ENCODE peak calls at places on chromosomes 12 and 14, in ten cellular contexts. Y is breast epithelium; C is CD8-positive, alpha-beta memory T cell; S is IMR-90; Q is CD4-positive, CD25-positive, alpha-beta regulatory T cell; A is NB4; H is OCI-LY7; X is body of pancreas; L is heart right ventricle; K is Peyer's patch. D is an unnamed sample.

GRCh38 chr12:18868673-18869072 is 130.8 kb downstream of the CAPZA3 start:
- DNase-seq in A (no peak), X (no peak), K (no peak), L (no peak), H (no peak), Y (no peak), Q (no peak), S (peak), C (no peak), D (no peak)

GRCh38 chr12:93547778-93548177 is 24.7 kb upstream of the SOCS2 start:
- DNase-seq in L (no peak), C (no peak), A (no peak), S (no peak), H (no peak), Q (no peak), K (no peak), Y (no peak), X (no peak), D (no peak)

GRCh38 chr12:21248679-21249078 is 86.0 kb downstream of the SLCO1A2 start:
- DNase-seq in H (peak), A (peak), K (no peak), X (no peak), L (no peak), Q (peak), S (no peak), C (no peak), Y (no peak), D (no peak)

GRCh38 chr14:68464716-68465115 is 328.2 kb downstream of the ZFP36L1 start:
- DNase-seq in H (no peak), K (no peak), S (peak), Q (no peak), A (no peak), Y (no peak), X (no peak), L (no peak), C (no peak), D (no peak)

GRCh38 chr14:63474844-63475243 is 68.3 kb downstream of the PPP2R5E start:
- DNase-seq in Q (no peak), Y (no peak), X (no peak), S (no peak), A (no peak), H (no peak), K (no peak), C (no peak), L (no peak), D (no peak)

GRCh38 chr12:41202051-41202450 is 13.9 kb downstream of the PDZRN4 start:
- DNase-seq in C (no peak), Q (no peak), A (no peak), S (no peak), L (no peak), X (no peak), H (no peak), Y (no peak), K (no peak), D (no peak)

GRCh38 chr12:116187158-116187511 is 90.4 kb downstream of the MED13L start:
- DNase-seq in H (no peak), C (no peak), S (no peak), A (peak), Q (no peak), K (no peak), X (no peak), Y (no peak), L (no peak), D (no peak)

GRCh38 chr12:68521848-68522502 is 88.7 kb upstream of the RAP1B start:
- DNase-seq in A (no peak), Q (no peak), C (no peak), L (no peak), X (no peak), K (no peak), H (no peak), Y (no peak), S (no peak), D (no peak)

GRCh38 chr14:91293281-91293680 is 48.8 kb upstream of the GPR68 start:
- DNase-seq in C (no peak), A (peak), Y (no peak), X (no peak), L (no peak), S (no peak), H (no peak), Q (no peak), K (no peak), D (no peak)

GRCh38 chr12:95705143-95705542 is 85.4 kb downstream of the NTN4 start:
- DNase-seq in A (no peak), Q (no peak), Y (no peak), C (no peak), L (no peak), H (no peak), K (no peak), S (no peak), X (no peak), D (no peak)

GRCh38 chr14:31425905-31426304 is 5.6 kb upstream of the HEATR5A start:
- DNase-seq in Y (no peak), A (no peak), K (no peak), C (no peak), S (no peak), X (no peak), H (no peak), L (no peak), Q (no peak), D (no peak)

GRCh38 chr12:52278530-52278929 is 4.1 kb downstream of the KRT86 start:
- DNase-seq in K (no peak), X (no peak), H (no peak), Y (peak), S (no peak), C (no peak), Q (no peak), A (no peak), L (no peak), D (no peak)

GRCh38 chr12:114678028-114678427 is 5.9 kb downstream of the TBX3 start:
- DNase-seq in S (no peak), H (no peak), L (no peak), K (no peak), Y (no peak), C (no peak), Q (no peak), A (no peak), X (no peak), D (no peak)

GRCh38 chr12:75750950-75751349 is 239.5 kb upstream of the KRR1 start:
- DNase-seq in X (no peak), H (no peak), L (no peak), C (no peak), K (no peak), S (peak), Y (no peak), Q (no peak), A (no peak), D (no peak)

GRCh38 chr12:123998344-123998941 is 25.4 kb downstream of the ZNF664 start:
- DNase-seq in Q (no peak), S (peak), K (no peak), C (no peak), Y (no peak), L (no peak), A (no peak), X (no peak), H (no peak), D (no peak)

GRCh38 chr12:80201908-80202307 is 102.6 kb downstream of the OTOGL start:
- DNase-seq in Y (no peak), A (no peak), H (no peak), C (no peak), Q (no peak), K (no peak), X (no peak), L (no peak), S (no peak), D (no peak)

GRCh38 chr12:91104812-91105466 is 6.4 kb downstream of the LUM start:
- DNase-seq in K (no peak), Q (no peak), A (no peak), S (no peak), C (no peak), H (no peak), Y (no peak), X (no peak), L (no peak), D (no peak)

GRCh38 chr12:101713059-101713682 is 15.7 kb downstream of the CHPT1 start:
- DNase-seq in S (no peak), Y (peak), X (no peak), L (no peak), A (no peak), Q (no peak), C (no peak), H (no peak), K (no peak), D (no peak)

GRCh38 chr14:102092806-102093205 is 6.0 kb upstream of the HSP90AA1 start:
- DNase-seq in S (no peak), C (no peak), L (no peak), X (no peak), Y (no peak), K (no peak), H (no peak), A (no peak), Q (no peak), D (no peak)

GRCh38 chr12:74490390-74491064 is 47.1 kb upstream of the ATXN7L3B start:
- DNase-seq in L (no peak), X (no peak), A (peak), C (no peak), Y (no peak), Q (peak), K (no peak), S (no peak), H (no peak), D (no peak)

GRCh38 chr12:599756-600155 is 63.5 kb downstream of the NINJ2 start:
- DNase-seq in K (no peak), A (no peak), X (no peak), S (no peak), L (no peak), Y (peak), C (no peak), H (no peak), Q (no peak), D (no peak)

GRCh38 chr12:28023156-28023887 is 50.8 kb upstream of the PTHLH start:
- DNase-seq in Q (no peak), A (peak), L (no peak), H (no peak), X (no peak), S (peak), Y (no peak), K (no peak), C (no peak), D (no peak)

GRCh38 chr12:132367401-132367851 is 38.0 kb upstream of the GALNT9 start:
- DNase-seq in L (no peak), C (peak), Q (no peak), Y (no peak), S (no peak), K (no peak), A (peak), H (no peak), X (peak), D (peak)

GRCh38 chr14:103207038-103207403 is 83.8 kb downstream of the TNFAIP2 start:
- DNase-seq in H (no peak), K (peak), S (no peak), A (no peak), L (peak), Y (peak), C (no peak), X (peak), Q (no peak), D (peak)
- H3K4me3 ChIP-seq in H (no peak), K (peak), S (peak), A (no peak), L (peak), Y (peak), C (no peak), X (no peak), Q (no peak), D (peak)

GRCh38 chr12:54024581-54024980 is 3.7 kb upstream of the HOXC6 start:
- DNase-seq in X (no peak), H (no peak), Y (no peak), C (no peak), S (no peak), Q (no peak), A (no peak), L (no peak), K (no peak), D (no peak)
- H3K4me3 ChIP-seq in X (no peak), H (no peak), Y (peak), C (no peak), S (no peak), Q (no peak), A (no peak), L (no peak), K (peak), D (peak)

DNA sequence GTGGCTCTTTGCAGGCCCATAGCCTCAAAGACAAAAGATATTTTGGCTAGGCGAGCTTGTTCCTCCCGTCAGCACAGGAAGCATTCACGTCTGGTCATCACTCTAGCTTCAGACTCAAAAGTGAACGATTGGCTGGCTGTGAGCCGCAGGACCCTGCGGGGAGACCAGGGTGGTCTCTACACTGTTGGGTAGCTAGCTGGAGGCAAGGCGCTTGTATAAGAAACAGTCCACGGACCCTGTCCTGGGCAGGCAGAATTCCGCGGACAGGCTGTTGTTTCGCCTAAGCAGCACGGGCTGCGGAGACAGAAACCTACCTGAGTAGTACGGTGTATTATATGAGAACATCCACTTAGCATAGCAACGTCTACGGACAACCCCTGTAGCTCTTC is 29.6 kb downstream of the WBP11 start:
- DNase-seq in C (no peak), L (no peak), H (peak), K (peak), A (no peak), Y (no peak), X (no peak), Q (no peak), S (no peak), D (peak)
- H3K4me3 ChIP-seq in C (peak), L (peak), H (peak), K (peak), A (peak), Y (peak), X (no peak), Q (peak), S (peak), D (peak)

GRCh38 chr14:89308232-89308959 is 108.6 kb downstream of the FOXN3 start:
- DNase-seq in L (no peak), A (peak), S (peak), K (no peak), Y (no peak), X (no peak), H (peak), C (no peak), Q (no peak), D (no peak)
- H3K4me3 ChIP-seq in L (no peak), A (no peak), S (no peak), K (no peak), Y (no peak), X (no peak), H (peak), C (no peak), Q (no peak), D (no peak)

DNA sequence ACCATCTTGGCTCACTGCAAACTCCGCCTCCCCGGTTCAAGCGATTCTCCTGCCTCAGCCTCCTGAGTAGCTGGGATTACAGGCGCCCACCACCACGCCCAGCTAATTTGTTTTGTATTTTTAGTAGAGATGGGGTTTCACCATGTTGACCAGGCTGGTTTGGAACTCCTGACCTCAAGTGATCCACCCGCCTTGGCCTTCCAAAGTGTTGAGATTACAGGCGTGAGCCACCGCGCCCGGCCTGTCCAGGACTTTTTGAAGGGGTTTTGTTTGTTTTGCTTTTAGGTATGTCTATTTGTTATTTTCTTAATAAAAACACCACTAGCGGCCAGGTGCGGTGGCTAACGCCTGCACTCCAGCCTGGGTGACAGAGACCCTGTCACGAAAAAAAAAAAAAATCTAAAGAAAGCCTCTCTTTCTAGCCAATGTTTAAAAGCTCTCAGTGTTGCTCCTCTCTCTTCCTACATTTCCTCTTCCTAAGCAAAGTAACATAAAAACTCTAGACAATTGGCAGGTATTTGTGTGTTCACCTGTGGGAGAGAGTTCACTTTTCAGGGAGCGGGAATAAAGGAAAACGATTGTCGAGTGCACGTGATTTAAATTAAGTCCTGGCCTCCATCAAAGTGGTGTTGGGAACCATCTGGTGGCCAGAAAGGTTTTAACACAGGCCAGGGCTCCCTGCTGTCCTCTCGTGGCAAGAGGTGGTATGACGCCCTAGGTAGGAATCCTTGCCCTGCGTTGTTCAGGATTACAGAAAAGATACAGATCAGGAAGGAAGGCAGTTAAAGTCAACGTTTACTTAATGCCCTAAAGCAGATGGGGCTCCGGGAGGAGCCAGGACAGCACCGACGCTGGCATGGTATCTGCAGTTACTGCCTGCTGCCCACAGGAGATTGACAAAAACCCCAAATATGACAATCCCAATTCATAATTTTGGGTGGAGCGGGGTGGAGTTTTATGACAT is 36.2 kb upstream of the ATP23 start:
- DNase-seq in S (peak), K (peak), A (peak), Y (peak), X (peak), H (peak), C (peak), Q (peak), L (peak), D (peak)
- H3K4me3 ChIP-seq in S (no peak), K (no peak), A (no peak), Y (no peak), X (no peak), H (no peak), C (no peak), Q (peak), L (peak), D (no peak)

GRCh38 chr12:25025260-25025659 is 76.4 kb upstream of the BCAT1 start:
- DNase-seq in S (no peak), X (no peak), K (no peak), A (no peak), Q (no peak), L (no peak), Y (no peak), C (no peak), H (peak), D (no peak)
- H3K4me3 ChIP-seq in S (no peak), X (no peak), K (no peak), A (no peak), Q (no peak), L (no peak), Y (no peak), C (no peak), H (peak), D (no peak)

GRCh38 chr14:33941727-33942126 is 9.1 kb downstream of the EGLN3 start:
- DNase-seq in S (no peak), A (no peak), X (no peak), Y (no peak), Q (no peak), H (no peak), K (no peak), L (no peak), C (no peak), D (no peak)

GRCh38 chr14:33934938-33935337 is 15.9 kb downstream of the EGLN3 start:
- DNase-seq in S (no peak), K (no peak), Y (no peak), C (no peak), L (no peak), Q (no peak), X (no peak), A (no peak), H (no peak), D (no peak)

GRCh38 chr14:33936391-33936790 is 14.5 kb downstream of the EGLN3 start:
- DNase-seq in Q (no peak), X (no peak), H (no peak), K (no peak), C (no peak), A (no peak), Y (no peak), L (no peak), S (no peak), D (no peak)

GRCh38 chr14:33940561-33941011 is 10.3 kb downstream of the EGLN3 start:
- DNase-seq in C (no peak), L (no peak), A (no peak), Q (no peak), Y (no peak), X (no peak), S (no peak), H (no peak), K (no peak), D (no peak)

GRCh38 chr14:33938131-33938949 is 12.5 kb downstream of the EGLN3 start:
- DNase-seq in H (no peak), Q (no peak), S (no peak), Y (no peak), K (no peak), L (peak), X (peak), A (no peak), C (no peak), D (peak)
- H3K4me3 ChIP-seq in H (no peak), Q (no peak), S (no peak), Y (peak), K (peak), L (peak), X (no peak), A (no peak), C (no peak), D (peak)

GRCh38 chr14:81942071-81942470 is 408.4 kb upstream of the SEL1L start:
- DNase-seq in X (no peak), Y (no peak), K (no peak), H (no peak), S (no peak), C (no peak), Q (no peak), L (no peak), A (no peak), D (no peak)

GRCh38 chr14:81952917-81953316 is 419.3 kb upstream of the SEL1L start:
- DNase-seq in X (no peak), H (no peak), L (no peak), Q (no peak), S (no peak), K (no peak), A (no peak), Y (no peak), C (no peak), D (no peak)

DNA sequence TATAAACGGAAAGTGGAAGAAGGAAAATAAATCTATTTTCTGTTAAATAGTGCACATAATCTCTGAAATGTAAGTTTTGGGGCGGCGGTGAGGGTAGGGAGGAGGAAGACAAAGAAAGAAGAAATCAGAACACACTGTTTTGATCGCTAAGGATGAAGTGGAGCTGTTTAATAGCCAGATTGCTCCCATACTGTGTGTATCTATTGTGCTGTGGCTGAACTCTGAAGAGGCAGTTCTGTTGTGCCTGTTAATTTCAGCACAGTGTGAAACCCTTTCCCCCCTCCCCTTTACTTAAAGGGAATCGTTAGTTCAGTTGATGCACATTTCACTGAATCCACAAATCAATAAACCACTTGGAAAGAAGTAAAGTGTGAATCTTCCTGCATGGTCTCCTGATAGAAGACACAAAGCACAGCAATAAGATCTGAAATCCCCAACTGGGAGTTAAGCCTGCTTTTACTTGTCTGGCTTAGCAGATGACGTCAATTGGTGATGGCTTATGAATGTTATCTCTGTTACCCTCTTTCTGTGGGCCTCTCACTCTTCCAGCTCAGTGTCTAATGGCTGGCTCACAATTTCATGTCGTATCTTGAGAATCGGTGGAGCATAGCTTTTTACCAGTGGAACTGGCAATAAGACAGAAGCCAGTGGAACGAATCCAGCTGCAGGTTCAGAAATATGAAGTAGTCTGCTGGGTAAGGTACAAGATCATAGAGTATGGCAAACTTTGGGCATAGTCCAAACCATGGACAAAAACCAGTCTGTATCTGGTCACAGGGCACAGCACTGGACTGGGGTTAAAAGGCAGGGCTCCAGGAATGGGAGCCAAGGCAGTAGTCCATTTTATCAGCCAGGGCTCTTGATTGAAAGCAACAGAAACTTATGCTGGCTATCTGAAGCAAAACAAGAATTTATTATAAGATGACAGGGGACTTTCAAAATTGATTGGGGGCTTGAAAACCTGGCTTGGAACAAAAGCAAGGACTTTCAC is 413.4 kb upstream of the SEL1L start:
- DNase-seq in K (no peak), C (no peak), S (no peak), H (no peak), X (no peak), A (no peak), Y (no peak), Q (no peak), L (no peak), D (no peak)
- H3K4me3 ChIP-seq in K (no peak), C (no peak), S (no peak), H (no peak), X (no peak), A (no peak), Y (no peak), Q (no peak), L (no peak), D (no peak)

GRCh38 chr12:77377622-77378021 is 312.3 kb upstream of the E2F7 start:
- DNase-seq in K (no peak), C (no peak), S (no peak), L (no peak), A (no peak), Y (no peak), H (no peak), X (no peak), Q (no peak), D (no peak)
- H3K4me3 ChIP-seq in K (no peak), C (no peak), S (no peak), L (no peak), A (no peak), Y (no peak), H (no peak), X (no peak), Q (no peak), D (no peak)

D was measured in suprapubic skin.